ENCODE peak calls at places on chromosomes 7 and 10, in nine cellular contexts. F is upper lobe of left lung, Q is transverse colon, E is WERI-Rb-1, G is hepatocyte, W is esophagus squamous epithelium, R is lung, J is GM23338, C is PC-9. D is an unnamed sample.

GRCh38 chr10:96685297-96685696 is 35.0 kb downstream of the PIK3AP1 start:
- DNase-seq in F (no peak), C (no peak), G (no peak), Q (no peak), R (no peak), J (no peak), W (no peak), E (no peak), D (no peak)

GRCh38 chr7:55552320-55553086 is 19.8 kb downstream of the VOPP1 start:
- DNase-seq in G (peak), R (no peak), Q (peak), E (no peak), W (no peak), F (peak), J (no peak), C (peak), D (no peak)

GRCh38 chr7:114799522-114800133 is 122.3 kb upstream of the MDFIC start:
- DNase-seq in G (no peak), Q (no peak), F (no peak), W (no peak), R (no peak), J (no peak), C (no peak), E (no peak), D (no peak)

GRCh38 chr7:45028138-45028919 is 28.3 kb downstream of the CCM2 start:
- DNase-seq in Q (no peak), J (no peak), E (no peak), R (no peak), G (no peak), C (no peak), F (no peak), W (no peak), D (no peak)

GRCh38 chr10:126849646-126850045 is 55.6 kb upstream of the DOCK1 start:
- DNase-seq in C (no peak), E (no peak), W (no peak), R (no peak), Q (no peak), F (no peak), J (no peak), G (no peak), D (no peak)

GRCh38 chr7:151679868-151680534 is 160.3 kb upstream of the RHEB start:
- DNase-seq in F (no peak), G (no peak), C (peak), W (no peak), R (no peak), E (no peak), Q (no peak), J (no peak), D (no peak)

GRCh38 chr10:3391657-3392056 is 219.1 kb upstream of the PITRM1 start:
- DNase-seq in W (no peak), C (no peak), E (no peak), Q (no peak), R (no peak), J (no peak), G (no peak), F (no peak), D (peak)

GRCh38 chr10:89314676-89315075 is 12.8 kb downstream of the IFIT2 start:
- DNase-seq in C (no peak), W (no peak), J (no peak), R (no peak), G (no peak), Q (no peak), E (no peak), F (no peak), D (no peak)

GRCh38 chr7:143214789-143215679 is 6.8 kb upstream of the TAS2R40 start:
- DNase-seq in E (peak), R (peak), J (peak), W (no peak), Q (peak), C (peak), F (peak), G (peak), D (peak)

GRCh38 chr7:148108381-148108780 is 482.2 kb upstream of the C7orf33 start:
- DNase-seq in R (no peak), G (no peak), E (no peak), C (no peak), F (no peak), Q (no peak), W (no peak), J (no peak), D (no peak)

GRCh38 chr10:60123668-60124067 is 217.3 kb upstream of the CCDC6 start:
- DNase-seq in G (no peak), J (no peak), F (no peak), C (no peak), E (no peak), W (no peak), Q (no peak), R (no peak), D (no peak)

GRCh38 chr10:14009315-14010082 is 321.2 kb downstream of the FRMD4A start:
- DNase-seq in G (peak), R (no peak), W (no peak), F (no peak), Q (no peak), J (no peak), C (no peak), E (no peak), D (peak)

GRCh38 chr10:84537447-84537931 is 209.1 kb downstream of the CCSER2 start:
- DNase-seq in R (peak), J (peak), G (peak), E (peak), Q (peak), F (peak), W (no peak), C (peak), D (peak)

GRCh38 chr10:91551856-91552255 is 81.0 kb downstream of the PPP1R3C start:
- DNase-seq in C (no peak), J (peak), F (no peak), G (peak), R (no peak), Q (no peak), E (peak), W (no peak), D (peak)

GRCh38 chr7:34075543-34075942 is 170.2 kb downstream of the BMPER start:
- DNase-seq in C (no peak), Q (no peak), R (no peak), F (no peak), E (no peak), G (no peak), W (no peak), J (no peak), D (no peak)

GRCh38 chr7:9575716-9576115 is 1142.3 kb downstream of the NXPH1 start:
- DNase-seq in G (no peak), R (no peak), E (no peak), C (no peak), F (no peak), J (no peak), Q (no peak), W (no peak), D (no peak)

GRCh38 chr10:58513189-58514101 is 773 bp downstream of the BICC1 start:
- DNase-seq in J (peak), G (peak), E (peak), Q (peak), W (no peak), C (no peak), F (peak), R (peak), D (peak)

GRCh38 chr7:98177553-98177952 is 33.7 kb upstream of the BHLHA15 start:
- DNase-seq in E (no peak), R (no peak), W (no peak), J (no peak), C (no peak), F (no peak), G (no peak), Q (no peak), D (no peak)

GRCh38 chr7:106501605-106502580 is 159.1 kb downstream of the CCDC71L start:
- DNase-seq in J (no peak), G (no peak), E (no peak), W (no peak), C (no peak), R (no peak), F (no peak), Q (no peak), D (no peak)

GRCh38 chr7:91126762-91127161 is 137.5 kb upstream of the FZD1 start:
- DNase-seq in W (no peak), C (no peak), F (no peak), E (peak), Q (no peak), R (no peak), G (no peak), J (peak), D (no peak)

GRCh38 chr7:17640730-17641377 is 299.4 kb downstream of the SNX13 start:
- DNase-seq in W (no peak), G (peak), Q (no peak), R (no peak), F (no peak), J (peak), E (peak), C (no peak), D (no peak)

DNA sequence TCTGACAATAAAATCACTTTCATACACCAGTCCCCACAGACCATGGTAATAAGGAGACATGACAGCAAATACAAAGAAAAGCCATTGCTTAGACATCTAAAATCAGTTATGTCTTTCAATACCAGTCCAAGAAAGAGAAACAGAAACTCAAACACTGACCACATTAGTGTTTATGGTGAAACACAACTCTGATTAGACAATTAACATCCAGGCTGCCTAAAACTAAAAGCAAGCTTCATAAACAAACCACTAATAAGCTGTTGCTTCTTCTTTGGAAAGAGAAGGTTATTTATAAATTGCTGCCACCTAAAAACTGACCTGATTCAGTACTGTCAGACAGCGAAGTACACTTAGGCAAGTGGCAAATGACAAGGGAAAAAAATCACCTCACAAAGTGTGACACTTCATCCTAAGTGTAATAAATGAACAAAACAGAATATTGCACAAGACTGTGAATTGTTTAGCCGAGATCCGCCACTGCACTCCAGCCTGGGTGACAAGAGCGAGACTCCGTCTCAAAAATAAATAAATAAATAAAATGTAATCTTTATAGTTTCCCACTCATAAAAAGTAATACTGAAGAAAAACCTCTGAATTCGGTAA is 277.4 kb downstream of the PARD3 start:
- DNase-seq in G (no peak), W (no peak), E (no peak), R (no peak), Q (no peak), J (no peak), C (no peak), F (no peak), D (no peak)
- H3K4me3 ChIP-seq in G (no peak), W (no peak), E (no peak), R (no peak), Q (no peak), J (no peak), C (no peak), F (no peak), D (no peak)

GRCh38 chr7:29764227-29764626 is 42.1 kb upstream of the WIPF3 start:
- DNase-seq in Q (peak), R (no peak), G (no peak), J (peak), W (no peak), F (no peak), E (peak), C (no peak), D (no peak)
- TF ChIP-seq CTCF in Q (no peak), R (no peak), G (no peak), J (peak), W (no peak), F (no peak), E (peak), C (no peak), D (no peak)

DNA sequence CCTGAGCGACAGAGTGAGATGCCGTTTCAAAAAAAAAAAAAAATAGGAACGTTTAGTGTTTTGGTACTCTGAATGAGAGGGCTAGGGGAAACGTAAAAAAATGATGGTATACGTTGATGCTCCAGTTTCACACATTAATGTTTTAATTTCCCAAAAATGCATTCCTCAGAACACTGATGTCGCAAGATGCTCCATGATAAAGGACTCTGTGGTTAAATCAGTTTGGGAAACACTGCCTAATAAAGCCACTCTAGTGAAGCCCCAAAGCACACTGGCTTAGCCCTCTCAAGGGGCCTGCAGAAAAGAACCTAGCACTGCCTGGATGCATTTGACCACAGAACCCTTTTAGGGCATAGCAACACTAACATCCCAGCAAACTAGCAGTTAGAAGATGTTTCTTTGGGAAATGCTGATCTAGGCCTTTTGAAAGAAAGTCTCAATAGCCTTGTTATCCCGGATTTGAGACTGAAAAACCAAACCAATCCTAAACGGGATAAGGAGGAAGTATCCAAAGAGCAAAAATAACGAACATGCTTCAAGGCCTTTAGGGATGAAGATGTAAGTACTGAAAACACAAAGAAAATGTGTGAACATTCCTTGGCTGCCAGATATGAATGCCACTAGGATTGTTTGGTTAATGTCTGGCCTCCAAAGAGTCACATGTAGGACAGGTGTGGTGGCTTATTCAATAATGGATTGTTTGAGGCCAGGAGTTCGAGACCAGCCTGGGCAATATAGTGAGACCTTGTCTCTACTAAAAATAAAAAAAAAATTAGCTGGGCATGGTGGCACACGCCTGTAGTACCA is 11.1 kb downstream of the DLG5 start:
- DNase-seq in F (no peak), Q (no peak), J (no peak), E (no peak), G (no peak), W (no peak), R (no peak), C (no peak), D (no peak)
- H3K27ac ChIP-seq in F (no peak), Q (no peak), J (no peak), E (no peak), G (no peak), W (no peak), R (no peak), C (no peak), D (no peak)

DNA sequence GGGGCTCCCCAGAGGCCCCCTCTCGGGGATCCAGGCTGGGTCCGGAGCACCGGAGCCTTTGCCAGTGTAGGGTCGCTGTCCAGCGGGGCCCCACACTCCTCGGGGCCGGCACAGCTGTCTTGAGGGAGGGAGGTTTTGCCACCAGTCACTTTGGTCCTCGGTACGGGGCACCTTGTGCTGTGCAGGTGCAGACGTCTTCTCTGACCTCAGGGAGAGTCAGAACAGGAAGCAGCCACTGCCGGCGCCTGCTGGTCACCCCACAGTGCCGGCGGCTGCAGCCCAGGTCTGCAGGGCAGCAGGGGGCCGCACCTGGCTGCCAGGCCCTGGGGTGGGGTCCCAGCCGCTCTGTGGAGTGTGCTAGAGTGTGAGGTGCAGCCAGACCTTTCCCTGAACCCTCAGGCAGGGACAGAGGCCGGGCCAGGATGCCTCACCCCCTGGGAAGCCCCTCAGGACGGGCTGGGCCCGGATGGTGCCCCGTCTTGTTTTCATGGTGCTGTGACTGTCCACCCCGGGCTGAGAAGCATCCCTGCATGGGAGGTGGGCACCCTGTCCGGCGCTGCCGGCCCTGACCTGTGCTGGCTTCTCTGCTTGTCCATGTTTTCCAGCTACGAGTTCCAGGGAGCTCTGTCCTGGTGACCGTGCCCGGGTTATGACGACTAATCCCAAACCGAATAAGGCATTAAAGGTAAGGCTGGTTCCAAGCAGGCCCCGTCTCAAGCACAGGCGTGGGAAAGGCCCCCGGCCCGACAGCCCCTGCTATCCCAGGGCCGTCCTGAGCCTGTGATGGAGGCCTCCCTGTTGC is 8.2 kb downstream of the MAFK start:
- DNase-seq in Q (no peak), C (no peak), E (no peak), R (no peak), F (no peak), J (no peak), W (no peak), G (peak), D (no peak)
- H3K4me3 ChIP-seq in Q (peak), C (no peak), E (no peak), R (peak), F (no peak), J (no peak), W (peak), G (no peak), D (peak)

DNA sequence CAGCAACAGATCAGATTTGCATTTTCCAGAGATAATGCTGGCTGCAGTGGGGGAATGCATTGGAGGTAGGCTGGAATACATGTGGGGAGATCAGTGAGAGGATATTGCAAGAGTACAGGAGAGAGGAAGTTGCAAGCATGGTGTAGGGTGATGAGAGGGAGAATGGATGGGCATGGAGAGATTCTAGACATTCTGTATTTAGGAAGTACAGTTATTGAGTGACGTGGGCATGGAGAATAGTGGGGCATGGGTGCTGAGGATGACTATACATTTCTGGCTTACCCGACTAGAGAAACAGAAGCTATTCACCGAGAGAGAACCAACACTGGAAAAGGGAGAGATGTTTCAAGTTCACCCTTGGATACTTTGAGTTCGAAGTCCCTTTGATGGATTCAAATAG is 116.9 kb upstream of the SVIL start:
- DNase-seq in G (no peak), C (no peak), W (no peak), F (peak), E (no peak), R (no peak), Q (no peak), J (no peak), D (no peak)
- TF ChIP-seq CTCF in G (no peak), C (no peak), W (no peak), F (no peak), E (no peak), R (no peak), Q (no peak), J (no peak), D (no peak)

GRCh38 chr10:80382989-80383388 is 25.4 kb upstream of the PRXL2A start:
- DNase-seq in C (peak), E (peak), F (no peak), W (no peak), G (peak), R (no peak), Q (peak), J (peak), D (no peak)
- H3K27ac ChIP-seq in C (no peak), E (no peak), F (no peak), W (no peak), G (no peak), R (no peak), Q (no peak), J (no peak), D (no peak)

GRCh38 chr7:2074694-2075093 is 158.1 kb downstream of the MAD1L1 start:
- DNase-seq in R (no peak), C (no peak), W (no peak), E (no peak), G (no peak), Q (no peak), F (no peak), J (no peak), D (no peak)
- H3K4me3 ChIP-seq in R (no peak), C (no peak), W (no peak), E (no peak), G (no peak), Q (no peak), F (no peak), J (no peak), D (no peak)

DNA sequence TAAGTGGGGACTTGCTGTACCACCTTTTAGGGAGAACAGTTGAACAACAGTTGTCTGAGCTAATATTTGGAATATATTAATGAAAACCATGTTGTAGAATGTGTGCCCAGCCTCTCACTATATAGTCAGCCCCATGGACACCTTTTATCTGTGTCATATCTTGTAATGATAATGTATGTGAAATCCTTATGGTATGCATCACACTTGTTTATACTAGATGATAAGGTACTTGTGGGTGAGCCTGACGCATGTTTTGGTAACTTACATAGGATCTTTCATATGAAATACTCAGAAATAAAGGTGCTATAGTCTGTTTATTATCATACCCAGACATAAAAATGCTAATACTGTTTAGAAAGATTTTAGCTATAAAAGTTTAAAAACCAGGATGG is 32.8 kb downstream of the CAMK1D start:
- DNase-seq in Q (no peak), J (no peak), E (no peak), R (no peak), G (no peak), W (no peak), C (no peak), F (no peak), D (no peak)
- TF ChIP-seq CTCF in Q (no peak), J (no peak), E (no peak), R (no peak), G (no peak), W (no peak), C (no peak), F (no peak), D (no peak)

GRCh38 chr10:66457629-66458028 is 468.2 kb upstream of the LRRTM3 start:
- DNase-seq in R (no peak), Q (no peak), J (no peak), C (no peak), G (no peak), F (no peak), E (no peak), W (no peak), D (no peak)
- H3K27ac ChIP-seq in R (no peak), Q (no peak), J (no peak), C (no peak), G (no peak), F (no peak), E (no peak), W (no peak), D (no peak)

D was measured in AG04450.